ENCODE peak calls at places on chromosomes 3 and 15, in eight cellular contexts. P is psoas muscle; E is CD4-positive, alpha-beta T cell; H is tibial artery; J is fibroblast of the aortic adventitia; I is cardiac fibroblast; V is spleen; N is brain microvascular endothelial cell. R is an unnamed sample.

GRCh38 chr15:29528276-29528675 is 258.7 kb upstream of the NSMCE3 start:
- DNase-seq in P (no peak), E (no peak), H (no peak), J (peak), I (no peak), V (no peak), N (no peak), R (no peak)

GRCh38 chr3:120177907-120178306 is 83.7 kb upstream of the GSK3B start:
- DNase-seq in P (no peak), E (no peak), H (no peak), J (no peak), I (peak), V (no peak), N (no peak), R (no peak)

GRCh38 chr15:45203182-45203581 is 15.4 kb upstream of the SHF start:
- DNase-seq in P (no peak), E (no peak), H (no peak), J (peak), I (peak), V (no peak), N (no peak), R (no peak)

GRCh38 chr15:51879555-51879954 is 50.1 kb downstream of the TMOD3 start:
- DNase-seq in P (no peak), E (no peak), H (no peak), J (peak), I (peak), V (no peak), N (peak), R (no peak)

GRCh38 chr3:168093790-168094189 is 1.9 kb downstream of the GOLIM4 start:
- DNase-seq in P (no peak), E (no peak), H (no peak), J (no peak), I (no peak), V (no peak), N (no peak), R (no peak)

GRCh38 chr3:37660782-37661181 is 200.9 kb upstream of the CTDSPL start:
- DNase-seq in P (no peak), E (no peak), H (no peak), J (no peak), I (no peak), V (no peak), N (no peak), R (no peak)

GRCh38 chr15:76195506-76196285 is 115.6 kb downstream of the ETFA start:
- DNase-seq in P (no peak), E (no peak), H (peak), J (no peak), I (no peak), V (peak), N (no peak), R (no peak)

GRCh38 chr3:31064021-31064420 is 169.6 kb upstream of the GADL1 start:
- DNase-seq in P (no peak), E (no peak), H (no peak), J (peak), I (no peak), V (no peak), N (no peak), R (no peak)

GRCh38 chr3:66011098-66011655 is 27.5 kb downstream of the MAGI1 start:
- DNase-seq in P (no peak), E (no peak), H (no peak), J (no peak), I (no peak), V (no peak), N (no peak), R (no peak)

GRCh38 chr3:58349792-58350626 is 17.3 kb downstream of the PXK start:
- DNase-seq in P (no peak), E (no peak), H (no peak), J (no peak), I (no peak), V (no peak), N (no peak), R (peak)

GRCh38 chr3:48899298-48899697 is 616 bp upstream of the SLC25A20 start:
- DNase-seq in P (no peak), E (peak), H (no peak), J (no peak), I (no peak), V (no peak), N (no peak), R (peak)

GRCh38 chr3:134327594-134327975 is 46.7 kb downstream of the AMOTL2 start:
- DNase-seq in P (no peak), E (no peak), H (no peak), J (peak), I (no peak), V (no peak), N (peak), R (no peak)

GRCh38 chr3:41682996-41683395 is 278.9 kb downstream of the ULK4 start:
- DNase-seq in P (no peak), E (no peak), H (no peak), J (peak), I (peak), V (no peak), N (peak), R (no peak)

GRCh38 chr15:70341566-70341965 is 243.8 kb upstream of the TLE3 start:
- DNase-seq in P (no peak), E (no peak), H (no peak), J (no peak), I (no peak), V (no peak), N (no peak), R (no peak)

GRCh38 chr3:102081587-102082289 is 232.4 kb downstream of the NFKBIZ start:
- DNase-seq in P (no peak), E (no peak), H (no peak), J (peak), I (peak), V (no peak), N (no peak), R (no peak)

GRCh38 chr3:184059424-184059823 is 6.6 kb downstream of the HTR3C start:
- DNase-seq in P (no peak), E (no peak), H (no peak), J (no peak), I (no peak), V (no peak), N (no peak), R (no peak)

DNA sequence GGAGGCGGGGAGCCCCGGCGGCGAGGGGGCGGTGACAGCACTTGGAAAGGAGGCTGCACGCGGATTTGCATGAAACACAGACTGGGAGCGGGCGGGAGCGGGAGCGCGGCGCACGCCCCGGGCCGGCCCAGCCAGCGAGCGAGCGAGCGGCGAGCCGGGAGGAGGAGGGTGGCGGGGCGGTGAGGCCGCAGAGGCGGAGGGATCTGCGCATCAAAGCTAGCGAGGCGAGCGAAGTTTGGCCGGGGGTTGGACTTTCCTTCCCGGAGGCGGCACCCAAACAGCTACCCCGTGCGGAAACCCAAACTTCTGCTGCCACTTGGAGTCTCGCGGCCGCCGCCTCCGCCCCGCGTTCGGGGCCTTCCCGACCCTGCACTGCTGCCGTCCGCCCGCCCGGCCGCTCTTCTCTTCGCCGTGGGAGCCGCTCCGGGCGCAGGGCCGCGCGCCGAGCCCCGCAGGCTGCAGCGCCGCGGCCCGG is at the start of gene SMAD3:
- DNase-seq in P (peak), E (peak), H (peak), J (peak), I (peak), V (peak), N (peak), R (peak)
- TF ChIP-seq CTCF in P (no peak), E (no peak), H (no peak), J (peak), I (no peak), V (no peak), N (no peak), R (no peak)

GRCh38 chr3:61562810-61563613 is 1.6 kb downstream of the PTPRG start:
- DNase-seq in P (peak), E (no peak), H (peak), J (peak), I (peak), V (no peak), N (no peak), R (peak)

GRCh38 chr3:61561374-61562041 is at the start of gene PTPRG:
- DNase-seq in P (peak), E (no peak), H (peak), J (peak), I (peak), V (peak), N (peak), R (peak)

GRCh38 chr3:61559108-61559731 is 2.2 kb upstream of the PTPRG start:
- DNase-seq in P (no peak), E (no peak), H (no peak), J (peak), I (peak), V (no peak), N (no peak), R (no peak)

GRCh38 chr3:61562042-61562809 is 855 bp downstream of the PTPRG start:
- DNase-seq in P (peak), E (no peak), H (peak), J (peak), I (peak), V (no peak), N (no peak), R (no peak)

DNA sequence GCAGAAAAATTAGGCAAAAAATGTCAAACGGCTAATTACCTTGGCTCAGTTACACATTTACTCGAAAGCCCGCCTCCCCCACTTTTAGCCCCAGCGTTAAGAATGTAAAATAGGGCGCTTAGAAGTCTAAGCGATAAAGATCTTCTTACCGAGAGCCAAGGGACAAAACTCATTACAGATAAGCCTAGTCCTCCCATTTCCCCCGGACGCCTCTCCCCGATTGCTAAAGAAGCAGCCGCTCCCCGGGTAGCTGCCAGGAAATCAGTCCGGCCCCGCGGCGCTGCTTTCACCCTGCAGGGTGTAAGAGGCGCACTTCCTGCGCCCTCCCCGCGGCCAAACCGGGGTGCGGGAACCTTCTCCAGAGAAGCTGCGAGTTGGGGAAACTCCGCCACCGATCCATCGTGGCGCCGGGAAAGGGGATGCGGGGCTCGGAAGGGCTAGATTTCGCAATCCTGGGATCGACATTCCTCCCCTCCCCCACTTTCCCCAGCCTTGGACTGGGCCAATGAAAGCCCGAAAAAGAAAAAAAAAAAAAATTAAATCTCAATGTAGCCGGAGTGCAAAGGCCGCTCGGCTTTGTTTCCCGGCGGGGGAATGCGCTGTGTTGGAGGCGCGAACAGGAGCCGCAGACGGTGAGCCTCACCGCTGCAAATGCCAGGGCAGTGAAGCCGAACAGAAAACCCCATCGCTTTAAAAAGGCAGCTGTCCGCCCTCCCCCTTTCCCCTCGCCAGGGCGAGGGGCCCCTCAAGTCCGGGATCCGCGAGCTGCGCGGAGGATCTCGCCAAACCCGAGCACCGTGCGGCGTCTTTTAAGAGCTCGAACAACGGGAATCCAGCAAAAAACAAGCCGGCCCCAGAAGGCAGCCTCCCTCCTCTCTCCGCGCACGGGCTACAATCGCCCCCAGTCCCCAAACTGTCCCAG is 658 bp upstream of the PTPRG start:
- DNase-seq in P (peak), E (no peak), H (peak), J (peak), I (peak), V (peak), N (peak), R (peak)
- TF ChIP-seq CTCF in P (peak), E (no peak), H (peak), J (peak), I (peak), V (no peak), N (peak), R (no peak)

DNA sequence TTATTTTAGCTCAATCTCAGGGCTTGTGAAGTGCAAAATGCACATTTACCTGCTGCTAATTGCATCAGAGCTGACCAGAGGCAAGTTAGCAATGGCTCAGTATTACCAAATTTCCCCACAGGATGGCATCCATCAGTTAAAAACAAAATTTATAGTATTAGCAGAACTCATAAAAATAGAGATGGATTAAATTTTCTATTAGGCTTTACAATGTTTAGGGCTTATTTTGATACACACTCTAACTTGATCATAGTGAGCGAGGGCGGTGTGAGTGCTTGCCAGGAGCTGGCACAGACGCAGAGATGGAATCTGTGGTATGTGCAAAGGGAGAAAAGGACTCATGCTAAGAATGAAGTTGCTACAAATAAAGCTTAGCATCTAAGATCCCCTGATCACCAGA is 241.0 kb downstream of the NSUN3 start:
- DNase-seq in P (no peak), E (no peak), H (no peak), J (peak), I (peak), V (no peak), N (no peak), R (no peak)
- TF ChIP-seq CTCF in P (no peak), E (no peak), H (peak), J (peak), I (peak), V (no peak), N (peak), R (no peak)

DNA sequence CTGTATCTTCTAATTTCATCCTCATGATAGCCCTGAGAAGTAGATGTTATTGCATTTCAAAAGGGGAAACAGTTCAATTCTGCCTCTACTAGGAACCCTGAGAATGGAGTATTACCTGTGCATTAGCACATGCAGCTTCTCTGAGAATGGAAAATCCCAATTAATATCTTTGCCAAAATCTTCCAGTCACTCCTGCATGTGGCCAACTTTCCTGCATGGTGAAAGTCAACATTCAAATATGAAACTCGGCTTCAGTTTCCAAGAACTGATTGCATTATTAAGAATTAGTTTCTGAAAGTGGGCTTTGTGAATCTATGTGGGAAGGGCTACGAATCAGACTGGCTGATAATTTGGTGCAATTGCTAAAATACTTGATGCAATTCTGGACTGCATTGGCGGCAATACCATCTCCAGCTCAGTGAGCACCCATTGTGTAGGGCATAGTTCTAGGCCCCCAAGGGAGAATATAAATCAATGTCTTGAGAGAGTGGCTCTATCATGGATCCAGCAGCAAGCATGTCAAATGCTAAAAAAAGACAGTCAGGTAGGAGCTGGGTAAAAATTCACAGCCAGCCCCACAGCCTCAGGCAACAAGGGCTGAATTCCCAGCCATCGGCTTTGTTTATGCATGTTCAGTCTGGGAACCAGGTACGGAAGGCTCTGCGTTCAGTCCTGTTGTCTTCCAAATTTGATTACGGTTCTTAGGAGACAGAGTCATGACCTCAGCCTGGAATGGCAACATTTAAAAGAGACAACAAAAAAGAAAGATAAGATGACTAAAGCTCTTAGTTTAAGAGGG is 18.8 kb upstream of the BCL6 start:
- DNase-seq in P (no peak), E (no peak), H (no peak), J (peak), I (no peak), V (no peak), N (no peak), R (no peak)
- TF ChIP-seq CTCF in P (no peak), E (no peak), H (no peak), J (no peak), I (no peak), V (no peak), N (no peak), R (no peak)

GRCh38 chr3:46717447-46718231 is at the start of gene PRSS50:
- DNase-seq in P (no peak), E (no peak), H (peak), J (no peak), I (no peak), V (peak), N (no peak), R (peak)
- TF ChIP-seq CTCF in P (no peak), E (no peak), H (no peak), J (no peak), I (no peak), V (peak), N (peak), R (peak)

DNA sequence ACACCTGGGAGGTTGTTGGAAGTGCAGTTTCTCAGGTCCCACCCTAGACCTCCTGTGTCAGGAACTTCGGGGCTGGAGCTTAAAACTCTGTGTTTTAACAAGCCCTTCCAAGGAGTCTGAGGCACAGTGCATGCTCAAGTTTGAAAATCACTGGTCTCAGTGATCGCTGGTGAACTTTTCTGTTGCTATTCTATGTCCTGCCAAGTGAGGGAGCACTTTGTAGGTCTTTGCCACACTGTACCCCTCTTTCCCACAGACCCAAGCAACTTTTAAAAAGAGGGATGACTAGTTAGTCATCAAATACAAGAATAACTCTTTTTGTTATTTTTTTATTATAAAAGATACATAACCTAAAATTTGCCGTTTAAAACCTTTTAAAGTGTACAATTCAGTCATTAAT is 133.7 kb downstream of the AGBL1 start:
- DNase-seq in P (no peak), E (no peak), H (no peak), J (no peak), I (no peak), V (no peak), N (no peak), R (no peak)
- TF ChIP-seq CTCF in P (no peak), E (no peak), H (no peak), J (no peak), I (no peak), V (no peak), N (no peak), R (no peak)

GRCh38 chr15:38260077-38260476 is 7.4 kb downstream of the SPRED1 start:
- DNase-seq in P (no peak), E (no peak), H (no peak), J (no peak), I (peak), V (no peak), N (peak), R (no peak)
- TF ChIP-seq CTCF in P (no peak), E (no peak), H (no peak), J (peak), I (peak), V (no peak), N (peak), R (no peak)

GRCh38 chr15:41861736-41862356 is 23.2 kb downstream of the PLA2G4B start:
- DNase-seq in P (no peak), E (no peak), H (no peak), J (no peak), I (no peak), V (no peak), N (no peak), R (no peak)

GRCh38 chr15:41857316-41857715 is 18.7 kb downstream of the PLA2G4B start:
- DNase-seq in P (no peak), E (no peak), H (no peak), J (no peak), I (no peak), V (no peak), N (no peak), R (no peak)

GRCh38 chr15:41858756-41859155 is 20.1 kb downstream of the PLA2G4B start:
- DNase-seq in P (no peak), E (no peak), H (no peak), J (no peak), I (no peak), V (no peak), N (no peak), R (no peak)

GRCh38 chr15:41862515-41863116 is 24.0 kb downstream of the PLA2G4B start:
- DNase-seq in P (no peak), E (no peak), H (no peak), J (no peak), I (no peak), V (no peak), N (no peak), R (no peak)

GRCh38 chr15:41860049-41860828 is 21.6 kb downstream of the PLA2G4B start:
- DNase-seq in P (no peak), E (no peak), H (no peak), J (no peak), I (no peak), V (no peak), N (no peak), R (no peak)
- TF ChIP-seq CTCF in P (no peak), E (no peak), H (no peak), J (no peak), I (no peak), V (peak), N (peak), R (no peak)

DNA sequence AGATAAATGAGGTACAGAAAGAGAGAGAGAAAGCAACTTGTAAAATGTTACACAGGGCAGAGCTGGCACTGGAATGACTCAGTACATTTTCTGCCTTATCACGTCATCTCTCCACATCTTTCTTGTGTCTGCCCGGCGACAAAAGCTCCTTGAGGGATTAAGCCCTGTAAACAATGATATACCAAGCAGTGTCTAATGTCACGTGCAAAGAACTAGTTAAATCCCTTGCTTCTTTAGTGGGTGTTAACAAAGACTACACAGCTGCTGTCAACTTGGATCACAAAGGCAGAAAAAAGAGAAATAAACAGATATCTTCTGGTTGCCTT is 48.0 kb upstream of the FRMD4B start:
- DNase-seq in P (no peak), E (no peak), H (no peak), J (no peak), I (no peak), V (no peak), N (no peak), R (peak)
- TF ChIP-seq CTCF in P (no peak), E (no peak), H (no peak), J (no peak), I (no peak), V (no peak), N (no peak), R (no peak)